ENCODE peak calls at places on chromosomes 3 and 15, in ten cellular contexts. J is upper lobe of right lung, W is IMR-90, U is gastrocnemius medialis, K is omental fat pad, Y is AG09309, D is Peyer's patch, Q is astrocyte of the spinal cord, F is GM20000, X is astrocyte of the cerebellum. A is an unnamed sample.

GRCh38 chr15:68991723-68992122 is 22.8 kb upstream of the NOX5 start:
- DNase-seq in Q (no peak), X (no peak), W (peak; percentile 9), F (no peak), D (no peak), Y (no peak), K (no peak), U (no peak), J (no peak), A (no peak)

GRCh38 chr3:133870822-133871221 is 24.9 kb downstream of the RAB6B start:
- DNase-seq in W (no peak), Q (no peak), F (no peak), D (no peak), K (no peak), U (no peak), X (no peak), Y (no peak), J (no peak), A (no peak)

GRCh38 chr3:77525283-77525682 is 485.4 kb downstream of the ROBO2 start:
- DNase-seq in F (no peak), Q (no peak), U (no peak), D (no peak), J (no peak), Y (no peak), K (no peak), W (no peak), X (no peak), A (no peak)

GRCh38 chr3:67376416-67376815 is 278.0 kb downstream of the SUCLG2 start:
- DNase-seq in F (no peak), W (peak; percentile 21), U (no peak), K (no peak), D (no peak), X (no peak), J (no peak), Y (no peak), Q (no peak), A (no peak)

GRCh38 chr3:55013145-55013544 is 85.3 kb upstream of the LRTM1 start:
- DNase-seq in W (peak; percentile 45), K (no peak), F (no peak), U (no peak), Y (no peak), Q (peak; percentile 55), D (no peak), X (peak; percentile 41), J (no peak), A (no peak)

GRCh38 chr3:158572766-158573060 is 1.7 kb downstream of the MLF1 start:
- DNase-seq in J (no peak), W (no peak), K (no peak), X (no peak), Q (no peak), U (no peak), F (no peak), Y (no peak), D (no peak), A (no peak)

GRCh38 chr15:51398676-51399075 is 57.2 kb downstream of the GLDN start:
- DNase-seq in F (no peak), K (no peak), X (no peak), W (no peak), Q (no peak), D (no peak), J (no peak), U (no peak), Y (no peak), A (no peak)

GRCh38 chr15:78768096-78768495 is 43.2 kb downstream of the ADAMTS7 start:
- DNase-seq in F (no peak), D (no peak), W (no peak), U (no peak), K (no peak), Q (no peak), X (no peak), Y (no peak), J (peak; percentile 40), A (no peak)

GRCh38 chr3:88291516-88291915 is 141.8 kb downstream of the C3orf38 start:
- DNase-seq in K (no peak), J (no peak), D (no peak), W (no peak), Q (no peak), F (no peak), U (no peak), Y (no peak), X (no peak), A (no peak)

GRCh38 chr3:87696276-87697013 is 362.4 kb downstream of the CGGBP1 start:
- DNase-seq in Y (no peak), X (no peak), U (no peak), W (no peak), J (no peak), F (no peak), Q (no peak), D (no peak), K (no peak), A (no peak)

GRCh38 chr15:81265944-81266775 is 57.8 kb downstream of the STARD5 start:
- DNase-seq in U (peak; percentile 63), J (peak; percentile 86), Y (peak; percentile 33), X (peak; percentile 57), F (peak; percentile 76), D (peak; percentile 82), W (peak; percentile 80), Q (peak; percentile 76), K (peak; percentile 68), A (peak; percentile 64)

GRCh38 chr3:102099913-102100312 is 250.6 kb downstream of the NFKBIZ start:
- DNase-seq in J (no peak), U (no peak), Y (no peak), X (no peak), Q (no peak), D (no peak), F (no peak), W (no peak), K (no peak), A (no peak)

GRCh38 chr3:161682715-161683114 is 186.1 kb downstream of the OTOL1 start:
- DNase-seq in X (no peak), U (no peak), D (no peak), K (no peak), Q (no peak), J (no peak), Y (no peak), F (no peak), W (no peak), A (no peak)

GRCh38 chr15:69015591-69015990 is 1.1 kb downstream of the NOX5 start:
- DNase-seq in K (no peak), U (no peak), Y (no peak), Q (no peak), W (no peak), J (no peak), X (no peak), D (no peak), F (no peak), A (no peak)

GRCh38 chr3:149489060-149489690 is 14.7 kb downstream of the TM4SF4 start:
- DNase-seq in K (no peak), J (no peak), D (no peak), Y (no peak), F (no peak), X (no peak), W (no peak), Q (no peak), U (no peak), A (no peak)
- TF ChIP-seq CTCF in K (no peak), J (peak; percentile 38), D (no peak), Y (peak; percentile 70), F (no peak), X (peak; percentile 70), W (peak; percentile 60), Q (peak; percentile 78), U (no peak), A (no peak)

GRCh38 chr3:50193746-50194127 is 2.3 kb downstream of the GNAT1 start:
- DNase-seq in Y (no peak), Q (no peak), J (no peak), W (no peak), U (no peak), X (no peak), F (no peak), K (no peak), D (no peak), A (no peak)
- TF ChIP-seq CTCF in Y (no peak), Q (no peak), J (no peak), W (no peak), U (no peak), X (no peak), F (no peak), K (no peak), D (no peak), A (no peak)

GRCh38 chr15:89837830-89838178 is 23.2 kb upstream of the ANPEP start:
- DNase-seq in Y (no peak), W (no peak), U (no peak), K (no peak), X (no peak), J (no peak), D (no peak), Q (no peak), F (no peak), A (no peak)

GRCh38 chr15:89839424-89839823 is 24.8 kb upstream of the ANPEP start:
- DNase-seq in Y (no peak), X (no peak), Q (no peak), W (no peak), K (no peak), U (no peak), F (no peak), D (no peak), J (no peak), A (no peak)

GRCh38 chr15:89836255-89837133 is 21.8 kb upstream of the ANPEP start:
- DNase-seq in Q (peak; percentile 94), X (peak; percentile 92), K (no peak), J (no peak), W (peak; percentile 96), U (peak; percentile 43), Y (peak; percentile 89), D (no peak), F (no peak), A (no peak)

GRCh38 chr15:89835190-89835564 is 20.5 kb upstream of the ANPEP start:
- DNase-seq in W (no peak), F (no peak), K (no peak), J (no peak), D (no peak), Y (no peak), X (no peak), Q (no peak), U (no peak), A (no peak)

DNA sequence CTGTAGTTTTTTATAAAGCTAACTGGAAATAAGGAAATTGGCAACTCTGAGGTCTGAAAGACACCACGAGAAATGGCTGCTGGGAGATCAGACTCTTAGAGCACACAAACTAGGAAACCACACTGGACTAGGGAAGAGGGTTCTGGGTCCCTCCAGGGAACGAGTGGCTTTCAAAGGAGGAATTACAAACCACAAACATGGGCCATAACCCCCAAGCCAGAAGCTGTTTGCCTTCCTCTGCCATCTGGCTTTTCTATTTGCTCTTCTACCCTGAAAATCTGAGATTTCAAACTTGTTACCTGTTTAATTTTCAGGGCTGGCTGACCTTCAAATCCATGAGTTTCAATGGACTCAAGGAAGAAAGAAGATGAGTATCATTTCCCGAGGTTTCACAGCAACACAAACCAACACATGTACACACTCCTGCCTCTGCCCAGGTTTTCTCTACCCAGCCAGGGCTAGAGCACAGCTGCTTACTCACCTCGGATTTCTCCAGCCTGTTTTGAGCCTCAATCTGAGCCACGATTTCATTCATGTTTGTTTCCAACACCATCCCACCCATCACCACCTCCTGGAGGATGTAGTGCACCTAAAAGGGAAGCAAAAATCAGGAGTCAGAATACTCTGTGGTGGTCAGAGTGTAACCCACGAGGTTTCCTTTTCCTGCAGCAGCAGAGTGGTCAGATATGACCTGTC is 22.6 kb upstream of the ANPEP start:
- DNase-seq in Q (peak; percentile 71), U (peak; percentile 41), X (no peak), J (no peak), F (no peak), Y (no peak), D (no peak), K (no peak), W (peak; percentile 59), A (no peak)
- TF ChIP-seq CTCF in Q (no peak), U (no peak), X (no peak), J (no peak), F (no peak), Y (no peak), D (no peak), K (no peak), W (no peak), A (no peak)

GRCh38 chr15:57462391-57462790 is 86.1 kb downstream of the CGNL1 start:
- DNase-seq in W (peak; percentile 4), K (no peak), X (peak; percentile 8), D (no peak), U (no peak), J (no peak), Q (no peak), Y (no peak), F (no peak), A (no peak)
- TF ChIP-seq CTCF in W (peak; percentile 27), K (no peak), X (peak; percentile 20), D (no peak), U (no peak), J (peak; percentile 9), Q (peak; percentile 39), Y (peak; percentile 33), F (no peak), A (no peak)